ENCODE peak calls at places on chromosomes 4 and X, in six cellular contexts. One of them, this sample, is unnamed.

GRCh38 chr4:176261481-176261880 is 7.5 kb downstream of the ASB5 start:
- DNase-seq in H1: no peak
- DNase-seq in H9: no peak
- DNase-seq in neuronal stem cell: no peak
- DNase-seq in mesenchymal stem cell: peak; percentile 29
- DNase-seq in IMR-90: peak; percentile 80
- DNase-seq in this sample: peak; percentile 48

GRCh38 chrX:13488706-13489105 is 80.7 kb upstream of the EGFL6 start:
- DNase-seq in H1: no peak
- DNase-seq in H9: no peak
- DNase-seq in neuronal stem cell: no peak
- DNase-seq in mesenchymal stem cell: no peak
- DNase-seq in IMR-90: no peak
- DNase-seq in this sample: no peak

GRCh38 chrX:8820910-8821527 is 19.8 kb upstream of the FAM9A start:
- DNase-seq in H1: peak; percentile 49
- DNase-seq in H9: peak; percentile 64
- DNase-seq in neuronal stem cell: peak; percentile 36
- DNase-seq in mesenchymal stem cell: peak; percentile 5
- DNase-seq in IMR-90: peak; percentile 6
- DNase-seq in this sample: no peak

GRCh38 chrX:153644356-153645125 is 2.5 kb upstream of the DUSP9 start:
- DNase-seq in H1: peak; percentile 53
- DNase-seq in H9: peak; percentile 43
- DNase-seq in neuronal stem cell: no peak
- DNase-seq in mesenchymal stem cell: no peak
- DNase-seq in IMR-90: no peak
- DNase-seq in this sample: no peak

GRCh38 chr4:39821951-39822350 is 124.0 kb downstream of the UBE2K start:
- DNase-seq in H1: no peak
- DNase-seq in H9: no peak
- DNase-seq in neuronal stem cell: no peak
- DNase-seq in mesenchymal stem cell: no peak
- DNase-seq in IMR-90: no peak
- DNase-seq in this sample: no peak

GRCh38 chr4:99763635-99764101 is 53.0 kb upstream of the DAPP1 start:
- DNase-seq in H1: no peak
- DNase-seq in H9: no peak
- DNase-seq in neuronal stem cell: no peak
- DNase-seq in mesenchymal stem cell: peak; percentile 68
- DNase-seq in IMR-90: peak; percentile 89
- DNase-seq in this sample: peak; percentile 64

GRCh38 chrX:150508461-150509367 is 59.7 kb upstream of the MTM1 start:
- DNase-seq in H1: no peak
- DNase-seq in H9: peak; percentile 69
- DNase-seq in neuronal stem cell: no peak
- DNase-seq in mesenchymal stem cell: no peak
- DNase-seq in IMR-90: peak; percentile 10
- DNase-seq in this sample: no peak

GRCh38 chrX:131067846-131068745 is 9.9 kb downstream of the ARHGAP36 start:
- DNase-seq in H1: peak; percentile 55
- DNase-seq in H9: peak; percentile 45
- DNase-seq in neuronal stem cell: no peak
- DNase-seq in mesenchymal stem cell: no peak
- DNase-seq in IMR-90: no peak
- DNase-seq in this sample: no peak

GRCh38 chrX:130174051-130174704 is 2.4 kb downstream of the RAB33A start:
- DNase-seq in H1: no peak
- DNase-seq in H9: no peak
- DNase-seq in neuronal stem cell: no peak
- DNase-seq in mesenchymal stem cell: peak; percentile 88
- DNase-seq in IMR-90: peak; percentile 81
- DNase-seq in this sample: peak; percentile 53

GRCh38 chr4:37891221-37892159 is 606 bp downstream of the TBC1D1 start:
- DNase-seq in H1: peak; percentile 70
- DNase-seq in H9: peak; percentile 46
- DNase-seq in neuronal stem cell: peak; percentile 24
- DNase-seq in mesenchymal stem cell: peak; percentile 14
- DNase-seq in IMR-90: peak; percentile 4
- DNase-seq in this sample: peak; percentile 28

GRCh38 chr4:128385683-128386304 is 98.2 kb upstream of the PGRMC2 start:
- DNase-seq in H1: no peak
- DNase-seq in H9: no peak
- DNase-seq in neuronal stem cell: no peak
- DNase-seq in mesenchymal stem cell: peak; percentile 99
- DNase-seq in IMR-90: peak; percentile 80
- DNase-seq in this sample: peak; percentile 59

GRCh38 chr4:74308215-74308614 is at the start of gene EPGN:
- DNase-seq in H1: no peak
- DNase-seq in H9: no peak
- DNase-seq in neuronal stem cell: no peak
- DNase-seq in mesenchymal stem cell: no peak
- DNase-seq in IMR-90: no peak
- DNase-seq in this sample: peak; percentile 86

GRCh38 chrX:27163236-27163635 is 299.9 kb downstream of the PPP4R3C start:
- DNase-seq in H1: no peak
- DNase-seq in H9: no peak
- DNase-seq in neuronal stem cell: no peak
- DNase-seq in mesenchymal stem cell: no peak
- DNase-seq in IMR-90: no peak
- DNase-seq in this sample: no peak

GRCh38 chrX:122941801-122942200 is 242.3 kb upstream of the GRIA3 start:
- DNase-seq in H1: no peak
- DNase-seq in H9: no peak
- DNase-seq in neuronal stem cell: no peak
- DNase-seq in mesenchymal stem cell: no peak
- DNase-seq in IMR-90: no peak
- DNase-seq in this sample: no peak

GRCh38 chr4:3041192-3042142 is 32.9 kb downstream of the HTT-AS start:
- DNase-seq in H1: peak; percentile 64
- DNase-seq in H9: peak; percentile 55
- DNase-seq in neuronal stem cell: no peak
- DNase-seq in mesenchymal stem cell: peak; percentile 75
- DNase-seq in IMR-90: peak; percentile 48
- DNase-seq in this sample: peak; percentile 98

GRCh38 chr4:143346208-143346607 is 9.5 kb downstream of the GAB1 start:
- DNase-seq in H1: no peak
- DNase-seq in H9: no peak
- DNase-seq in neuronal stem cell: no peak
- DNase-seq in mesenchymal stem cell: no peak
- DNase-seq in IMR-90: no peak
- DNase-seq in this sample: peak; percentile 95

GRCh38 chrX:153598541-153599191 is at the start of gene CCNQ:
- DNase-seq in H1: peak; percentile 53
- DNase-seq in H9: peak; percentile 33
- DNase-seq in neuronal stem cell: no peak
- DNase-seq in mesenchymal stem cell: peak; percentile 38
- DNase-seq in IMR-90: peak; percentile 10
- DNase-seq in this sample: peak; percentile 63

GRCh38 chr4:38080575-38080974 is 120.4 kb downstream of the PTTG2 start:
- DNase-seq in H1: no peak
- DNase-seq in H9: no peak
- DNase-seq in neuronal stem cell: no peak
- DNase-seq in mesenchymal stem cell: no peak
- DNase-seq in IMR-90: no peak
- DNase-seq in this sample: no peak

GRCh38 chr4:53562409-53562808 is 28.9 kb downstream of the LNX1 start:
- DNase-seq in H1: no peak
- DNase-seq in H9: no peak
- DNase-seq in neuronal stem cell: no peak
- DNase-seq in mesenchymal stem cell: peak; percentile 47
- DNase-seq in IMR-90: no peak
- DNase-seq in this sample: no peak

GRCh38 chrX:7941390-7942042 is 14.3 kb upstream of the PNPLA4 start:
- DNase-seq in H1: no peak
- DNase-seq in H9: peak; percentile 27
- DNase-seq in neuronal stem cell: no peak
- DNase-seq in mesenchymal stem cell: no peak
- DNase-seq in IMR-90: peak; percentile 7
- DNase-seq in this sample: no peak

GRCh38 chrX:17046478-17047097 is 100.1 kb downstream of the REPS2 start:
- DNase-seq in H1: peak; percentile 53
- DNase-seq in H9: peak; percentile 70
- DNase-seq in neuronal stem cell: peak; percentile 26
- DNase-seq in mesenchymal stem cell: peak; percentile 58
- DNase-seq in IMR-90: peak; percentile 67
- DNase-seq in this sample: peak; percentile 81

GRCh38 chrX:107736781-107737531 is 38.6 kb downstream of the TSC22D3 start:
- DNase-seq in H1: no peak
- DNase-seq in H9: peak; percentile 88
- DNase-seq in neuronal stem cell: no peak
- DNase-seq in mesenchymal stem cell: peak; percentile 8
- DNase-seq in IMR-90: no peak
- DNase-seq in this sample: no peak

GRCh38 chrX:107102980-107103379 is 15.6 kb downstream of the RBM41 start:
- DNase-seq in H1: no peak
- DNase-seq in H9: no peak
- DNase-seq in neuronal stem cell: no peak
- DNase-seq in mesenchymal stem cell: no peak
- DNase-seq in IMR-90: peak; percentile 7
- DNase-seq in this sample: no peak

GRCh38 chr4:24664956-24665355 is 80.6 kb upstream of the DHX15 start:
- DNase-seq in H1: no peak
- DNase-seq in H9: no peak
- DNase-seq in neuronal stem cell: no peak
- DNase-seq in mesenchymal stem cell: no peak
- DNase-seq in IMR-90: peak; percentile 55
- DNase-seq in this sample: peak; percentile 87

GRCh38 chrX:136086521-136086920 is 60.8 kb upstream of the FHL1 start:
- DNase-seq in H1: no peak
- DNase-seq in H9: no peak
- DNase-seq in neuronal stem cell: no peak
- DNase-seq in mesenchymal stem cell: peak; percentile 6
- DNase-seq in IMR-90: peak; percentile 24
- DNase-seq in this sample: no peak

GRCh38 chrX:18674417-18674787 is 2.5 kb upstream of the RS1 start:
- DNase-seq in H1: peak; percentile 53
- DNase-seq in H9: peak; percentile 46
- DNase-seq in neuronal stem cell: peak; percentile 5
- DNase-seq in mesenchymal stem cell: peak; percentile 3
- DNase-seq in IMR-90: no peak
- DNase-seq in this sample: no peak
- H3K14ac ChIP-seq in H1: no peak overlapping the region
- H3K14ac ChIP-seq in H9: no peak overlapping the region
- H3K14ac ChIP-seq in neuronal stem cell: no peak overlapping the region
- H3K14ac ChIP-seq in mesenchymal stem cell: no peak overlapping the region
- H3K14ac ChIP-seq in IMR-90: no peak overlapping the region
- H3K14ac ChIP-seq in this sample: no peak overlapping the region

DNA sequence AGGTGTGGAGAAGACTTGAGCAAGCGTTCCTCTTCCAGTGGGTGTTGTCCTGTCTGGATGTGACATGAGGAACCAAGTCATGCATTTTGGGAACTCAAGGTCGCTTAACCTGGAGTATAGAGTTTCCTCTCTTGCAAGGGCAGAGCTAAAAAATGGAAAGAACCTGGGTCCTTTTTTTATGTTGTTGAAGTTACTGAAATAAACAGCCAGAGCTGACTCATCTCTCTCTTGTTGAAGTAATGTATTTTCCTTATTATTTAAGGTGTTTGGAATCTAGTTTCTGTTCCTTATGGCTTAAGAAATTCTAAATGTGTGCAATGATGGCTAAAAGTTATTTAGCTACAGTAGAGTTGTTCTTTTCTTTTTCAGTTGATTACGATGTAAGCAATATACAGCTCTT is 314.5 kb downstream of the CAMK2D start:
- DNase-seq in H1: no peak
- DNase-seq in H9: no peak
- DNase-seq in neuronal stem cell: no peak
- DNase-seq in mesenchymal stem cell: peak; percentile 27
- DNase-seq in IMR-90: no peak
- DNase-seq in this sample: no peak
- H3K14ac ChIP-seq in H1: no peak overlapping the region
- H3K14ac ChIP-seq in H9: no peak overlapping the region
- H3K14ac ChIP-seq in neuronal stem cell: no peak overlapping the region
- H3K14ac ChIP-seq in mesenchymal stem cell: no peak overlapping the region
- H3K14ac ChIP-seq in IMR-90: peak overlapping the region; percentile 26
- H3K14ac ChIP-seq in this sample: no peak overlapping the region

DNA sequence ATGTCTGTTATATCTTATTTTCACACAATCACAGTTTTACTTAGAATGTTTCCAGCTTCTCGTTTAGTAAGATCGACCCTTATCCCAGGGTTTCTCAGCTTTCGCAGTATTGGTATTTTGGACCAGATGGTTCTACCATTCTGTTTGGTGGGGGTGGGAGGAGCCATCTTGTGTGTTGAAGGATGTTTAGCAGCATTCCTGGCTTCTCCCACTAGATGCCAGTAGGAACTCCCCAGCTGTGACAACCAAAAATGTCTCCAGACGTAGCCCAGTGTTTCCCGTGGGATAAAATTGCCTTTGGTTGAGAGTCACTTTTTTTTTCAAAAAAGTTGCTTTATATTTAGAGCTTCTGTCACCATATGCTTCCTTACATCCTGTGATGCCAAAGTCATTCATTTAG is 90.9 kb upstream of the TLR2 start:
- DNase-seq in H1: no peak
- DNase-seq in H9: no peak
- DNase-seq in neuronal stem cell: no peak
- DNase-seq in mesenchymal stem cell: no peak
- DNase-seq in IMR-90: no peak
- DNase-seq in this sample: no peak
- H3K14ac ChIP-seq in H1: no peak overlapping the region
- H3K14ac ChIP-seq in H9: no peak overlapping the region
- H3K14ac ChIP-seq in neuronal stem cell: no peak overlapping the region
- H3K14ac ChIP-seq in mesenchymal stem cell: no peak overlapping the region
- H3K14ac ChIP-seq in IMR-90: no peak overlapping the region
- H3K14ac ChIP-seq in this sample: no peak overlapping the region

GRCh38 chr4:121818215-121818614 is 5.5 kb downstream of the CCNA2 start:
- DNase-seq in H1: no peak
- DNase-seq in H9: no peak
- DNase-seq in neuronal stem cell: no peak
- DNase-seq in mesenchymal stem cell: no peak
- DNase-seq in IMR-90: no peak
- DNase-seq in this sample: no peak

GRCh38 chr4:121814756-121815155 is 8.9 kb downstream of the CCNA2 start:
- DNase-seq in H1: no peak
- DNase-seq in H9: no peak
- DNase-seq in neuronal stem cell: no peak
- DNase-seq in mesenchymal stem cell: no peak
- DNase-seq in IMR-90: peak; percentile 60
- DNase-seq in this sample: no peak

GRCh38 chr4:121817006-121817405 is 6.7 kb downstream of the CCNA2 start:
- DNase-seq in H1: no peak
- DNase-seq in H9: no peak
- DNase-seq in neuronal stem cell: no peak
- DNase-seq in mesenchymal stem cell: no peak
- DNase-seq in IMR-90: no peak
- DNase-seq in this sample: no peak

GRCh38 chr4:121819216-121819980 is 4.3 kb downstream of the CCNA2 start:
- DNase-seq in H1: no peak
- DNase-seq in H9: no peak
- DNase-seq in neuronal stem cell: no peak
- DNase-seq in mesenchymal stem cell: peak; percentile 17
- DNase-seq in IMR-90: no peak
- DNase-seq in this sample: no peak

GRCh38 chr4:121817701-121818100 is 6.0 kb downstream of the CCNA2 start:
- DNase-seq in H1: no peak
- DNase-seq in H9: no peak
- DNase-seq in neuronal stem cell: no peak
- DNase-seq in mesenchymal stem cell: no peak
- DNase-seq in IMR-90: no peak
- DNase-seq in this sample: no peak
- H3K14ac ChIP-seq in H1: no peak overlapping the region
- H3K14ac ChIP-seq in H9: no peak overlapping the region
- H3K14ac ChIP-seq in neuronal stem cell: no peak overlapping the region
- H3K14ac ChIP-seq in mesenchymal stem cell: no peak overlapping the region
- H3K14ac ChIP-seq in IMR-90: no peak overlapping the region
- H3K14ac ChIP-seq in this sample: no peak overlapping the region

This sample was measured in trophoblast cell.